ENCODE peak calls at places on chromosomes 13 and 19, in nine cellular contexts. S is astrocyte, M is tibial artery, O is suprapubic skin, W is stomach, I is upper lobe of right lung, G is lung, P is pancreas, H is endodermal cell. U is an unnamed sample.

GRCh38 chr13:100707818-100708740 is 33.5 kb upstream of the TMTC4 start:
- DNase-seq in H (no peak), I (no peak), S (peak; percentile 97), O (no peak), W (no peak), P (no peak), G (no peak), M (no peak), U (no peak)

GRCh38 chr13:100796463-100796862 is 121.9 kb upstream of the TMTC4 start:
- DNase-seq in H (no peak), G (no peak), M (no peak), O (no peak), W (no peak), P (no peak), I (no peak), S (no peak), U (no peak)

GRCh38 chr13:93227280-93227905 is 786 bp downstream of the GPC6 start:
- DNase-seq in W (no peak), O (peak; percentile 59), P (peak; percentile 18), G (no peak), I (no peak), M (no peak), H (peak; percentile 79), S (peak; percentile 47), U (no peak)

GRCh38 chr13:48801255-48801654 is 147.5 kb downstream of the CYSLTR2 start:
- DNase-seq in M (no peak), O (no peak), S (peak; percentile 42), G (no peak), H (no peak), P (no peak), I (no peak), W (no peak), U (no peak)

GRCh38 chr19:5222178-5222577 is 118.4 kb downstream of the PTPRS start:
- DNase-seq in P (no peak), I (no peak), S (no peak), W (no peak), H (no peak), M (no peak), G (no peak), O (no peak), U (no peak)

GRCh38 chr19:11383706-11384048 is 437 bp downstream of the EPOR start:
- DNase-seq in M (no peak), S (no peak), G (no peak), I (no peak), O (no peak), W (no peak), H (no peak), P (no peak), U (no peak)

GRCh38 chr13:42538996-42539395 is 35.0 kb upstream of the TNFSF11 start:
- DNase-seq in H (no peak), G (no peak), O (no peak), P (no peak), M (no peak), W (no peak), I (no peak), S (no peak), U (no peak)

GRCh38 chr19:55113570-55114039 is 3.8 kb downstream of the PPP1R12C start:
- DNase-seq in M (peak; percentile 94), G (peak; percentile 88), O (peak; percentile 96), I (peak; percentile 83), W (peak; percentile 58), H (peak; percentile 89), S (peak; percentile 78), P (peak; percentile 75), U (peak; percentile 66)

GRCh38 chr19:33606556-33606955 is 15.2 kb upstream of the CHST8 start:
- DNase-seq in I (no peak), H (no peak), M (no peak), S (no peak), P (no peak), O (no peak), W (peak; percentile 0), G (no peak), U (no peak)

GRCh38 chr13:39106216-39106995 is 68.2 kb downstream of the NHLRC3 start:
- DNase-seq in S (no peak), O (no peak), I (no peak), P (no peak), M (no peak), H (no peak), W (no peak), G (no peak), U (no peak)

GRCh38 chr19:43735957-43736356 is 18.8 kb downstream of the SMG9 start:
- DNase-seq in G (no peak), O (no peak), M (no peak), P (no peak), I (no peak), S (peak; percentile 27), W (no peak), H (no peak), U (no peak)

GRCh38 chr19:2289714-2290435 is 7.9 kb upstream of the PEAK3 start:
- DNase-seq in M (no peak), I (peak; percentile 82), G (peak; percentile 44), P (no peak), H (peak; percentile 70), W (peak; percentile 41), S (no peak), O (peak; percentile 74), U (no peak)

GRCh38 chr19:6173190-6173589 is 37.7 kb downstream of the ACSBG2 start:
- DNase-seq in I (no peak), M (no peak), P (peak; percentile 71), W (no peak), H (no peak), G (no peak), O (no peak), S (no peak), U (no peak)

GRCh38 chr13:98985591-98985990 is 7.7 kb upstream of the DOCK9 start:
- DNase-seq in I (no peak), W (no peak), H (no peak), S (no peak), P (no peak), M (no peak), G (no peak), O (no peak), U (no peak)

GRCh38 chr19:33419763-33420080 is 46.2 kb downstream of the CEBPG start:
- DNase-seq in O (no peak), P (no peak), G (no peak), W (no peak), H (peak; percentile 92), S (no peak), I (no peak), M (no peak), U (no peak)

GRCh38 chr19:39390460-39390758 is 497 bp downstream of the PAF1 start:
- DNase-seq in M (peak; percentile 63), H (no peak), W (peak; percentile 75), P (peak; percentile 81), O (peak; percentile 90), S (peak; percentile 52), G (peak; percentile 67), I (no peak), U (no peak)

GRCh38 chr13:99003851-99004471 is 26.1 kb upstream of the DOCK9 start:
- DNase-seq in M (no peak), O (no peak), G (no peak), S (no peak), W (no peak), P (no peak), I (no peak), H (no peak), U (no peak)

GRCh38 chr19:46775642-46776258 is 12.6 kb downstream of the SLC1A5 start:
- DNase-seq in I (no peak), W (no peak), M (no peak), P (no peak), S (no peak), O (no peak), G (no peak), H (no peak), U (no peak)
- H3K4me3 ChIP-seq in I (no peak overlapping the region), W (no peak overlapping the region), M (no peak overlapping the region), P (no peak overlapping the region), S (no peak overlapping the region), O (no peak overlapping the region), G (no peak overlapping the region), H (no peak overlapping the region), U (no peak overlapping the region)

DNA sequence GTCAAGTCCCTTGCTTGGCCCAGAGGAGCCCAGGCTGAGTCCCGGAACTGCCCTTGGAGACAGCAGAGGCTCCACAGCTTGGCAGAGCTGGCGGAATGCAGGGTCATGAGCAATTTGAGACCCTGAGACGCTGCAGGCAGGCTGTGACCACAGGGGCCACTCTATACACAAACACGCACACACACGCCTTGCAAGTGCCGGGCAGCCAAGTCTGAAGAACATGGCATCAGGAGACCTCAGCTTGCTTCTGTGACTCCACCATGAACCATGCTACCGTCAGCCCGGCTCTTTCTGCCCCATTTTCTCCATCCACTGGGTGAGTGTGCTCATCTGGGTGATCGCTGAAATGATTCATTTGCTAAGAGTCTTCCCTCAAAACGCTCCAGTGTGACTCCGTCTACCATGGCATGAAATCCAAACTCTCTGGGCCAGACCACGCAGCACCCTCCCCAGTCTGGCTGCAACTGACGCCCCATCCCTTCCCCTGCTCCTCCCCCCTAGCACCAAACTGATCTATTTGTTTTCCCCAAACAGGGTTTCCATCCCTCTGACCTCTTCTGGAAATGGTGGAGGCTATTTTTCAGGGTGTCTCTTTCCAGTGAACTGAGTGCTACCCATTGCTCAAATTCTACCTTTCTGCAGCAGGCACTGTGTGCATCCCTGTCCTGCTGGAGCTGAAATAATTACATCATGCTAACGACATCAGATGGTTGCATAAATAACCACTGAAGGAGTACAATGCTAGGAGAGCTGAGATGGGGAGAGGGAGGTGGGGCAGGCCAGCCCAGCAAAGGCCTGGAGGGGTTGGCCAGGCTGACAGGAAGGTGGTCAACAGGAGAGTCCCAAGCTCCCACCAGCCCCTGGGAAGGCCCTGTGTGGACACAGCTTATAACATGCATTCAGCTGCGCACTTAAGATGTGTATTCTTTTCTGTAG is 3.1 kb downstream of the CARS2 start:
- DNase-seq in I (no peak), S (peak; percentile 31), P (no peak), H (peak; percentile 51), W (no peak), M (no peak), O (peak; percentile 40), G (no peak), U (no peak)
- H3K4me1 ChIP-seq in I (peaks cover 33% of the 10 kb centered on the region), S (peaks cover 30% of the 10 kb centered on the region), P (no peaks in the 10 kb centered on the region), H (peaks cover 4% of the 10 kb centered on the region), W (peaks cover 34% of the 10 kb centered on the region), M (peaks cover 38% of the 10 kb centered on the region), O (peaks cover 42% of the 10 kb centered on the region), G (peaks cover 14% of the 10 kb centered on the region), U (peaks cover 5% of the 10 kb centered on the region)

DNA sequence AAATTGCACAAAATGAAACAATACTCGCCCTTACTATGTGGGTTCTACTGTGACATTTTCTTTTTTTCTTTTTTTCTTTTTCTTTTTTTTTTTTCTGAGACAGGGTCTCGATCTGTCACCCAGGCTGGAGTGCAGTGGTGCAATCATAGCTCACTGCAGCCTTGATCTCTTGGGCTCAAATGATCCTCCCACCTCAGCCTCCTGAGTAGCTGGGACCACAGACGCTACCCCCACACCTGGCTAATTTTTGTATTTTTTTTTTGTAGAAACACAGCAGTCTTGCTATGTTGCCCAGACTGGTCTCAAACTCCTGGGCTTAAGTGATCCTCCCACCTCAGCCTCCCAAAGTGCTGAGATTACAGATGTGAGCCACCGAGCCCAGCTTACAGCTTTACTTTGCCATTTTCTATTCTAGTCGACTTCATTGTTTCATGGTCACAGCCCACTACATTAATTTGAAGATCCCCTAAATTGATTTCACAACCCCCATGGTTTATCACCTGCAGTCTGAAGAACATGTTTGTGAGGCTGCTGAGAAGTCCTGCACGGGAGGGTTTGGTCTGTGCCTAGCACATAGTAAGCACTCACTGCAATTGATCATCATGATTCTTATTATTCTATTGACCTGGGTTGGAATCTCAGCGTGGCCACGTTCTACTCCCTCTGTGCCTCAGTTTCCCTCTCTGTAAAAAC is 3.8 kb downstream of the BCL3 start:
- DNase-seq in M (no peak), H (no peak), W (no peak), G (no peak), I (no peak), P (no peak), O (no peak), S (no peak), U (no peak)
- H3K4me3 ChIP-seq in M (no peak overlapping the region), H (no peak overlapping the region), W (peak overlapping the region; percentile 75), G (peak overlapping the region; percentile 6), I (peak overlapping the region; percentile 75), P (no peak overlapping the region), O (peak overlapping the region; percentile 49), S (no peak overlapping the region), U (no peak overlapping the region)

GRCh38 chr19:50717026-50717723 is 2.4 kb downstream of the SHANK1 start:
- DNase-seq in W (no peak), S (no peak), O (no peak), H (no peak), M (no peak), P (no peak), I (no peak), G (no peak), U (no peak)
- H3K4me1 ChIP-seq in W (peaks cover 16% of the 10 kb centered on the region), S (no peaks in the 10 kb centered on the region), O (peaks cover 32% of the 10 kb centered on the region), H (no peaks in the 10 kb centered on the region), M (peaks cover 13% of the 10 kb centered on the region), P (no peaks in the 10 kb centered on the region), I (no peaks in the 10 kb centered on the region), G (no peaks in the 10 kb centered on the region), U (no peaks in the 10 kb centered on the region)

U was measured in Caco-2.